ENCODE peak calls at places on chromosomes 5 and 9, in ten cellular contexts. One of them, this sample, is unnamed.

GRCh38 chr5:81165493-81166119 is 67.5 kb upstream of the CKMT2 start:
- DNase-seq in dermis microvascular lymphatic vessel endothelial cell: peak; percentile 80
- DNase-seq in SW480: peak; percentile 69
- DNase-seq in posterior cingulate gyrus: peak; percentile 50
- DNase-seq in stimulated activated CD4-positive, alpha-beta T cell treated with anti-CD3 and anti-CD28 coated beads, TNF-alpha, amount 100 ng/mL, for 1 hour: peak; percentile 25
- DNase-seq in AG04450: peak; percentile 29
- DNase-seq in NCI-H1694 treated with DMSO at 0.1 percent for 48 hours: peak; percentile 39
- DNase-seq in body of pancreas: peak; percentile 57
- DNase-seq in activated CD8-positive, alpha-beta memory T cell treated with anti-CD3 and anti-CD28 coated beads, Interleukin-2, amount 10 ng/mL, durations not matched to agents 7 days and 5 days: peak; percentile 82
- DNase-seq in mesothelial cell of epicardium: no peak
- DNase-seq in this sample: peak; percentile 90

GRCh38 chr5:40869371-40869770 is 28.2 kb downstream of the CARD6 start:
- DNase-seq in mesothelial cell of epicardium: no peak
- DNase-seq in NCI-H1694 treated with DMSO at 0.1 percent for 48 hours: no peak
- DNase-seq in dermis microvascular lymphatic vessel endothelial cell: no peak
- DNase-seq in activated CD8-positive, alpha-beta memory T cell treated with anti-CD3 and anti-CD28 coated beads, Interleukin-2, amount 10 ng/mL, durations not matched to agents 7 days and 5 days: no peak
- DNase-seq in body of pancreas: no peak
- DNase-seq in AG04450: no peak
- DNase-seq in stimulated activated CD4-positive, alpha-beta T cell treated with anti-CD3 and anti-CD28 coated beads, TNF-alpha, amount 100 ng/mL, for 1 hour: no peak
- DNase-seq in posterior cingulate gyrus: no peak
- DNase-seq in SW480: no peak
- DNase-seq in this sample: no peak

GRCh38 chr5:132303589-132303988 is 9.4 kb downstream of the SLC22A4 start:
- DNase-seq in dermis microvascular lymphatic vessel endothelial cell: no peak
- DNase-seq in posterior cingulate gyrus: no peak
- DNase-seq in AG04450: no peak
- DNase-seq in stimulated activated CD4-positive, alpha-beta T cell treated with anti-CD3 and anti-CD28 coated beads, TNF-alpha, amount 100 ng/mL, for 1 hour: no peak
- DNase-seq in activated CD8-positive, alpha-beta memory T cell treated with anti-CD3 and anti-CD28 coated beads, Interleukin-2, amount 10 ng/mL, durations not matched to agents 7 days and 5 days: no peak
- DNase-seq in SW480: no peak
- DNase-seq in NCI-H1694 treated with DMSO at 0.1 percent for 48 hours: no peak
- DNase-seq in body of pancreas: no peak
- DNase-seq in mesothelial cell of epicardium: no peak
- DNase-seq in this sample: no peak

GRCh38 chr5:95862636-95863382 is 40.3 kb upstream of the GLRX start:
- DNase-seq in mesothelial cell of epicardium: no peak
- DNase-seq in activated CD8-positive, alpha-beta memory T cell treated with anti-CD3 and anti-CD28 coated beads, Interleukin-2, amount 10 ng/mL, durations not matched to agents 7 days and 5 days: no peak
- DNase-seq in SW480: no peak
- DNase-seq in AG04450: no peak
- DNase-seq in NCI-H1694 treated with DMSO at 0.1 percent for 48 hours: no peak
- DNase-seq in dermis microvascular lymphatic vessel endothelial cell: no peak
- DNase-seq in stimulated activated CD4-positive, alpha-beta T cell treated with anti-CD3 and anti-CD28 coated beads, TNF-alpha, amount 100 ng/mL, for 1 hour: no peak
- DNase-seq in body of pancreas: peak; percentile 43
- DNase-seq in posterior cingulate gyrus: no peak
- DNase-seq in this sample: no peak

GRCh38 chr9:129932303-129933151 is 97.3 kb downstream of the USP20 start:
- DNase-seq in mesothelial cell of epicardium: no peak
- DNase-seq in dermis microvascular lymphatic vessel endothelial cell: no peak
- DNase-seq in activated CD8-positive, alpha-beta memory T cell treated with anti-CD3 and anti-CD28 coated beads, Interleukin-2, amount 10 ng/mL, durations not matched to agents 7 days and 5 days: no peak
- DNase-seq in posterior cingulate gyrus: no peak
- DNase-seq in AG04450: no peak
- DNase-seq in NCI-H1694 treated with DMSO at 0.1 percent for 48 hours: peak; percentile 35
- DNase-seq in body of pancreas: no peak
- DNase-seq in stimulated activated CD4-positive, alpha-beta T cell treated with anti-CD3 and anti-CD28 coated beads, TNF-alpha, amount 100 ng/mL, for 1 hour: no peak
- DNase-seq in SW480: no peak
- DNase-seq in this sample: no peak

GRCh38 chr9:93064392-93065124 is 6.1 kb downstream of the SUSD3 start:
- DNase-seq in dermis microvascular lymphatic vessel endothelial cell: no peak
- DNase-seq in posterior cingulate gyrus: no peak
- DNase-seq in AG04450: no peak
- DNase-seq in NCI-H1694 treated with DMSO at 0.1 percent for 48 hours: no peak
- DNase-seq in SW480: peak; percentile 78
- DNase-seq in mesothelial cell of epicardium: no peak
- DNase-seq in stimulated activated CD4-positive, alpha-beta T cell treated with anti-CD3 and anti-CD28 coated beads, TNF-alpha, amount 100 ng/mL, for 1 hour: peak; percentile 72
- DNase-seq in activated CD8-positive, alpha-beta memory T cell treated with anti-CD3 and anti-CD28 coated beads, Interleukin-2, amount 10 ng/mL, durations not matched to agents 7 days and 5 days: peak; percentile 99
- DNase-seq in body of pancreas: peak; percentile 23
- DNase-seq in this sample: no peak

GRCh38 chr5:72661405-72661804 is 154.2 kb upstream of the ZNF366 start:
- DNase-seq in AG04450: peak; percentile 7
- DNase-seq in activated CD8-positive, alpha-beta memory T cell treated with anti-CD3 and anti-CD28 coated beads, Interleukin-2, amount 10 ng/mL, durations not matched to agents 7 days and 5 days: no peak
- DNase-seq in body of pancreas: no peak
- DNase-seq in stimulated activated CD4-positive, alpha-beta T cell treated with anti-CD3 and anti-CD28 coated beads, TNF-alpha, amount 100 ng/mL, for 1 hour: no peak
- DNase-seq in posterior cingulate gyrus: peak; percentile 13
- DNase-seq in dermis microvascular lymphatic vessel endothelial cell: no peak
- DNase-seq in mesothelial cell of epicardium: no peak
- DNase-seq in SW480: no peak
- DNase-seq in NCI-H1694 treated with DMSO at 0.1 percent for 48 hours: no peak
- DNase-seq in this sample: no peak

GRCh38 chr5:134637106-134637721 is 4.6 kb upstream of the SAR1B start:
- DNase-seq in activated CD8-positive, alpha-beta memory T cell treated with anti-CD3 and anti-CD28 coated beads, Interleukin-2, amount 10 ng/mL, durations not matched to agents 7 days and 5 days: no peak
- DNase-seq in stimulated activated CD4-positive, alpha-beta T cell treated with anti-CD3 and anti-CD28 coated beads, TNF-alpha, amount 100 ng/mL, for 1 hour: no peak
- DNase-seq in body of pancreas: no peak
- DNase-seq in AG04450: no peak
- DNase-seq in NCI-H1694 treated with DMSO at 0.1 percent for 48 hours: no peak
- DNase-seq in dermis microvascular lymphatic vessel endothelial cell: no peak
- DNase-seq in posterior cingulate gyrus: no peak
- DNase-seq in mesothelial cell of epicardium: no peak
- DNase-seq in SW480: no peak
- DNase-seq in this sample: peak; percentile 42

GRCh38 chr5:139631520-139632165 is 16.5 kb upstream of the CXXC5 start:
- DNase-seq in AG04450: no peak
- DNase-seq in activated CD8-positive, alpha-beta memory T cell treated with anti-CD3 and anti-CD28 coated beads, Interleukin-2, amount 10 ng/mL, durations not matched to agents 7 days and 5 days: no peak
- DNase-seq in stimulated activated CD4-positive, alpha-beta T cell treated with anti-CD3 and anti-CD28 coated beads, TNF-alpha, amount 100 ng/mL, for 1 hour: no peak
- DNase-seq in body of pancreas: no peak
- DNase-seq in SW480: no peak
- DNase-seq in NCI-H1694 treated with DMSO at 0.1 percent for 48 hours: no peak
- DNase-seq in posterior cingulate gyrus: no peak
- DNase-seq in dermis microvascular lymphatic vessel endothelial cell: no peak
- DNase-seq in mesothelial cell of epicardium: no peak
- DNase-seq in this sample: no peak

GRCh38 chr5:116559239-116559638 is 15.4 kb downstream of the SEMA6A start:
- DNase-seq in SW480: no peak
- DNase-seq in NCI-H1694 treated with DMSO at 0.1 percent for 48 hours: no peak
- DNase-seq in dermis microvascular lymphatic vessel endothelial cell: no peak
- DNase-seq in activated CD8-positive, alpha-beta memory T cell treated with anti-CD3 and anti-CD28 coated beads, Interleukin-2, amount 10 ng/mL, durations not matched to agents 7 days and 5 days: no peak
- DNase-seq in mesothelial cell of epicardium: no peak
- DNase-seq in AG04450: no peak
- DNase-seq in posterior cingulate gyrus: no peak
- DNase-seq in body of pancreas: no peak
- DNase-seq in stimulated activated CD4-positive, alpha-beta T cell treated with anti-CD3 and anti-CD28 coated beads, TNF-alpha, amount 100 ng/mL, for 1 hour: no peak
- DNase-seq in this sample: no peak

GRCh38 chr5:17448877-17449276 is 49.2 kb upstream of the TAF11L2 start:
- DNase-seq in posterior cingulate gyrus: no peak
- DNase-seq in activated CD8-positive, alpha-beta memory T cell treated with anti-CD3 and anti-CD28 coated beads, Interleukin-2, amount 10 ng/mL, durations not matched to agents 7 days and 5 days: no peak
- DNase-seq in dermis microvascular lymphatic vessel endothelial cell: no peak
- DNase-seq in NCI-H1694 treated with DMSO at 0.1 percent for 48 hours: no peak
- DNase-seq in SW480: no peak
- DNase-seq in mesothelial cell of epicardium: no peak
- DNase-seq in body of pancreas: no peak
- DNase-seq in stimulated activated CD4-positive, alpha-beta T cell treated with anti-CD3 and anti-CD28 coated beads, TNF-alpha, amount 100 ng/mL, for 1 hour: no peak
- DNase-seq in AG04450: no peak
- DNase-seq in this sample: no peak

GRCh38 chr5:446864-447263 is 3.9 kb downstream of the EXOC3 start:
- DNase-seq in posterior cingulate gyrus: no peak
- DNase-seq in SW480: peak; percentile 69
- DNase-seq in NCI-H1694 treated with DMSO at 0.1 percent for 48 hours: peak; percentile 74
- DNase-seq in AG04450: peak; percentile 8
- DNase-seq in stimulated activated CD4-positive, alpha-beta T cell treated with anti-CD3 and anti-CD28 coated beads, TNF-alpha, amount 100 ng/mL, for 1 hour: no peak
- DNase-seq in body of pancreas: no peak
- DNase-seq in mesothelial cell of epicardium: no peak
- DNase-seq in dermis microvascular lymphatic vessel endothelial cell: peak; percentile 48
- DNase-seq in activated CD8-positive, alpha-beta memory T cell treated with anti-CD3 and anti-CD28 coated beads, Interleukin-2, amount 10 ng/mL, durations not matched to agents 7 days and 5 days: no peak
- DNase-seq in this sample: peak; percentile 40

GRCh38 chr5:57366744-57367143 is 115.9 kb downstream of the ACTBL2 start:
- DNase-seq in NCI-H1694 treated with DMSO at 0.1 percent for 48 hours: no peak
- DNase-seq in stimulated activated CD4-positive, alpha-beta T cell treated with anti-CD3 and anti-CD28 coated beads, TNF-alpha, amount 100 ng/mL, for 1 hour: no peak
- DNase-seq in body of pancreas: no peak
- DNase-seq in posterior cingulate gyrus: no peak
- DNase-seq in SW480: peak; percentile 97
- DNase-seq in mesothelial cell of epicardium: no peak
- DNase-seq in activated CD8-positive, alpha-beta memory T cell treated with anti-CD3 and anti-CD28 coated beads, Interleukin-2, amount 10 ng/mL, durations not matched to agents 7 days and 5 days: no peak
- DNase-seq in dermis microvascular lymphatic vessel endothelial cell: no peak
- DNase-seq in AG04450: peak; percentile 3
- DNase-seq in this sample: peak; percentile 91

GRCh38 chr5:134555889-134556311 is 30.4 kb downstream of the JADE2 start:
- DNase-seq in mesothelial cell of epicardium: no peak
- DNase-seq in body of pancreas: peak; percentile 38
- DNase-seq in stimulated activated CD4-positive, alpha-beta T cell treated with anti-CD3 and anti-CD28 coated beads, TNF-alpha, amount 100 ng/mL, for 1 hour: peak; percentile 53
- DNase-seq in posterior cingulate gyrus: peak; percentile 65
- DNase-seq in AG04450: no peak
- DNase-seq in SW480: peak; percentile 69
- DNase-seq in dermis microvascular lymphatic vessel endothelial cell: no peak
- DNase-seq in activated CD8-positive, alpha-beta memory T cell treated with anti-CD3 and anti-CD28 coated beads, Interleukin-2, amount 10 ng/mL, durations not matched to agents 7 days and 5 days: peak; percentile 87
- DNase-seq in NCI-H1694 treated with DMSO at 0.1 percent for 48 hours: peak; percentile 84
- DNase-seq in this sample: peak; percentile 93

GRCh38 chr5:60844429-60844890 is 391 bp upstream of the ELOVL7 start:
- DNase-seq in dermis microvascular lymphatic vessel endothelial cell: no peak
- DNase-seq in mesothelial cell of epicardium: no peak
- DNase-seq in activated CD8-positive, alpha-beta memory T cell treated with anti-CD3 and anti-CD28 coated beads, Interleukin-2, amount 10 ng/mL, durations not matched to agents 7 days and 5 days: no peak
- DNase-seq in NCI-H1694 treated with DMSO at 0.1 percent for 48 hours: no peak
- DNase-seq in body of pancreas: no peak
- DNase-seq in AG04450: no peak
- DNase-seq in SW480: no peak
- DNase-seq in stimulated activated CD4-positive, alpha-beta T cell treated with anti-CD3 and anti-CD28 coated beads, TNF-alpha, amount 100 ng/mL, for 1 hour: no peak
- DNase-seq in posterior cingulate gyrus: no peak
- DNase-seq in this sample: no peak

GRCh38 chr5:157215826-157216167 is 35.2 kb downstream of the ITK start:
- DNase-seq in dermis microvascular lymphatic vessel endothelial cell: no peak
- DNase-seq in SW480: no peak
- DNase-seq in mesothelial cell of epicardium: no peak
- DNase-seq in stimulated activated CD4-positive, alpha-beta T cell treated with anti-CD3 and anti-CD28 coated beads, TNF-alpha, amount 100 ng/mL, for 1 hour: no peak
- DNase-seq in activated CD8-positive, alpha-beta memory T cell treated with anti-CD3 and anti-CD28 coated beads, Interleukin-2, amount 10 ng/mL, durations not matched to agents 7 days and 5 days: peak; percentile 72
- DNase-seq in body of pancreas: no peak
- DNase-seq in NCI-H1694 treated with DMSO at 0.1 percent for 48 hours: no peak
- DNase-seq in posterior cingulate gyrus: no peak
- DNase-seq in AG04450: no peak
- DNase-seq in this sample: no peak

GRCh38 chr9:84919498-84919897 is 250.0 kb downstream of the NTRK2 start:
- DNase-seq in SW480: no peak
- DNase-seq in activated CD8-positive, alpha-beta memory T cell treated with anti-CD3 and anti-CD28 coated beads, Interleukin-2, amount 10 ng/mL, durations not matched to agents 7 days and 5 days: no peak
- DNase-seq in NCI-H1694 treated with DMSO at 0.1 percent for 48 hours: no peak
- DNase-seq in AG04450: no peak
- DNase-seq in stimulated activated CD4-positive, alpha-beta T cell treated with anti-CD3 and anti-CD28 coated beads, TNF-alpha, amount 100 ng/mL, for 1 hour: no peak
- DNase-seq in dermis microvascular lymphatic vessel endothelial cell: no peak
- DNase-seq in mesothelial cell of epicardium: no peak
- DNase-seq in body of pancreas: no peak
- DNase-seq in posterior cingulate gyrus: no peak
- DNase-seq in this sample: no peak

This sample was measured in RWPE1.